ENCODE peak calls at places on chromosomes 7 and 10, in six cellular contexts. X, B, O, V, Z and W are unnamed samples.

GRCh38 chr7:50665403-50666123 is 100.4 kb upstream of the DDC start:
- DNase-seq in X (no peak), B (no peak), O (no peak), V (no peak), Z (no peak), W (no peak)

GRCh38 chr10:114489521-114490310 is 85.4 kb upstream of the AFAP1L2 start:
- DNase-seq in X (no peak), B (peak), O (no peak), V (peak), Z (peak), W (no peak)

GRCh38 chr7:388023-388355 is 98.0 kb downstream of the FOXL3 start:
- DNase-seq in X (no peak), B (peak), O (peak), V (peak), Z (no peak), W (no peak)

GRCh38 chr7:158027646-158028045 is 560.0 kb downstream of the PTPRN2 start:
- DNase-seq in X (no peak), B (peak), O (peak), V (no peak), Z (no peak), W (no peak)

GRCh38 chr10:76073524-76073923 is 642.1 kb downstream of the LRMDA start:
- DNase-seq in X (no peak), B (no peak), O (no peak), V (no peak), Z (no peak), W (no peak)

GRCh38 chr10:101139421-101139911 is 8.4 kb downstream of the TLX1 start:
- DNase-seq in X (no peak), B (peak), O (no peak), V (peak), Z (no peak), W (no peak)

GRCh38 chr10:80515511-80515910 is 22.2 kb upstream of the SH2D4B start:
- DNase-seq in X (no peak), B (no peak), O (peak), V (no peak), Z (no peak), W (no peak)

GRCh38 chr7:5177060-5177459 is 13.0 kb upstream of the WIPI2 start:
- DNase-seq in X (peak), B (no peak), O (no peak), V (no peak), Z (no peak), W (peak)

GRCh38 chr7:152579070-152579469 is 96.9 kb downstream of the XRCC2 start:
- DNase-seq in X (no peak), B (no peak), O (no peak), V (no peak), Z (no peak), W (no peak)

GRCh38 chr7:22385326-22385725 is 28.4 kb upstream of the RAPGEF5 start:
- DNase-seq in X (no peak), B (no peak), O (no peak), V (no peak), Z (no peak), W (no peak)

GRCh38 chr7:106901870-106902441 is 36.9 kb downstream of the PIK3CG start:
- DNase-seq in X (no peak), B (no peak), O (no peak), V (no peak), Z (no peak), W (no peak)

GRCh38 chr7:4472739-4473138 is 209.4 kb upstream of the FOXK1 start:
- DNase-seq in X (no peak), B (peak), O (no peak), V (peak), Z (no peak), W (no peak)